ENCODE peak calls at places on chromosomes 7 and 10, in four cellular contexts. One of them, this sample, is unnamed.

GRCh38 chr7:96203781-96204180 is 118.1 kb downstream of the SLC25A13 start:
- DNase-seq in fibroblast of lung: no peak
- DNase-seq in cardiac fibroblast: no peak
- DNase-seq in heart left ventricle: no peak
- DNase-seq in this sample: no peak

GRCh38 chr7:117385340-117386124 is 41.8 kb downstream of the ASZ1 start:
- DNase-seq in fibroblast of lung: peak
- DNase-seq in cardiac fibroblast: peak
- DNase-seq in heart left ventricle: no peak
- DNase-seq in this sample: peak

GRCh38 chr7:129332354-129333056 is 101.7 kb upstream of the STRIP2 start:
- DNase-seq in fibroblast of lung: peak
- DNase-seq in cardiac fibroblast: peak
- DNase-seq in heart left ventricle: no peak
- DNase-seq in this sample: peak

GRCh38 chr10:85612378-85612775 is 754.2 kb downstream of the GRID1 start:
- DNase-seq in fibroblast of lung: no peak
- DNase-seq in cardiac fibroblast: no peak
- DNase-seq in heart left ventricle: no peak
- DNase-seq in this sample: no peak

GRCh38 chr10:58701398-58702135 is 188.9 kb downstream of the BICC1 start:
- DNase-seq in fibroblast of lung: peak
- DNase-seq in cardiac fibroblast: peak
- DNase-seq in heart left ventricle: no peak
- DNase-seq in this sample: peak

GRCh38 chr10:121089434-121089833 is 238.3 kb downstream of the WDR11 start:
- DNase-seq in fibroblast of lung: no peak
- DNase-seq in cardiac fibroblast: no peak
- DNase-seq in heart left ventricle: no peak
- DNase-seq in this sample: no peak

GRCh38 chr7:235576-236395 is 43.4 kb downstream of the FAM20C start:
- DNase-seq in fibroblast of lung: peak
- DNase-seq in cardiac fibroblast: no peak
- DNase-seq in heart left ventricle: peak
- DNase-seq in this sample: no peak

GRCh38 chr10:59108886-59109288 is 67.6 kb upstream of the PHYHIPL start:
- DNase-seq in fibroblast of lung: no peak
- DNase-seq in cardiac fibroblast: no peak
- DNase-seq in heart left ventricle: no peak
- DNase-seq in this sample: no peak

GRCh38 chr10:100349672-100350071 is 2.6 kb downstream of the SCD start:
- DNase-seq in fibroblast of lung: no peak
- DNase-seq in cardiac fibroblast: no peak
- DNase-seq in heart left ventricle: no peak
- DNase-seq in this sample: no peak

GRCh38 chr10:103512591-103513382 is 19.3 kb downstream of the NEURL1 start:
- DNase-seq in fibroblast of lung: no peak
- DNase-seq in cardiac fibroblast: no peak
- DNase-seq in heart left ventricle: no peak
- DNase-seq in this sample: no peak

GRCh38 chr7:55538538-55538937 is 33.8 kb downstream of the VOPP1 start:
- DNase-seq in fibroblast of lung: peak
- DNase-seq in cardiac fibroblast: peak
- DNase-seq in heart left ventricle: no peak
- DNase-seq in this sample: peak

GRCh38 chr7:150351587-150352194 is 10.3 kb upstream of the RARRES2 start:
- DNase-seq in fibroblast of lung: peak
- DNase-seq in cardiac fibroblast: no peak
- DNase-seq in heart left ventricle: no peak
- DNase-seq in this sample: no peak

GRCh38 chr10:124322191-124322980 is 96.3 kb downstream of the OAT start:
- DNase-seq in fibroblast of lung: no peak
- DNase-seq in cardiac fibroblast: no peak
- DNase-seq in heart left ventricle: no peak
- DNase-seq in this sample: no peak

GRCh38 chr7:157759246-157759805 is 422.5 kb downstream of the DNAJB6 start:
- DNase-seq in fibroblast of lung: no peak
- DNase-seq in cardiac fibroblast: no peak
- DNase-seq in heart left ventricle: peak
- DNase-seq in this sample: no peak

GRCh38 chr7:122887198-122887597 is 938 bp upstream of the CADPS2 start:
- DNase-seq in fibroblast of lung: peak
- DNase-seq in cardiac fibroblast: peak
- DNase-seq in heart left ventricle: peak
- DNase-seq in this sample: peak

GRCh38 chr7:2383543-2384274 is 19.7 kb upstream of the CHST12 start:
- DNase-seq in fibroblast of lung: no peak
- DNase-seq in cardiac fibroblast: no peak
- DNase-seq in heart left ventricle: no peak
- DNase-seq in this sample: no peak

GRCh38 chr10:88066319-88066718 is 202.9 kb downstream of the PTEN start:
- DNase-seq in fibroblast of lung: no peak
- DNase-seq in cardiac fibroblast: no peak
- DNase-seq in heart left ventricle: no peak
- DNase-seq in this sample: no peak

GRCh38 chr7:95395755-95396135 is 430 bp downstream of the PON3 start:
- DNase-seq in fibroblast of lung: no peak
- DNase-seq in cardiac fibroblast: no peak
- DNase-seq in heart left ventricle: no peak
- DNase-seq in this sample: no peak

GRCh38 chr10:61877882-61878281 is 23.6 kb upstream of the ARID5B start:
- DNase-seq in fibroblast of lung: peak
- DNase-seq in cardiac fibroblast: no peak
- DNase-seq in heart left ventricle: no peak
- DNase-seq in this sample: no peak

GRCh38 chr10:99768430-99769011 is 13.9 kb upstream of the ABCC2 start:
- DNase-seq in fibroblast of lung: no peak
- DNase-seq in cardiac fibroblast: no peak
- DNase-seq in heart left ventricle: no peak
- DNase-seq in this sample: no peak

GRCh38 chr7:92584953-92585352 is 5.2 kb downstream of the FAM133B start:
- DNase-seq in fibroblast of lung: peak
- DNase-seq in cardiac fibroblast: peak
- DNase-seq in heart left ventricle: no peak
- DNase-seq in this sample: no peak

GRCh38 chr7:29604702-29605101 is 41.1 kb downstream of the PRR15 start:
- DNase-seq in fibroblast of lung: no peak
- DNase-seq in cardiac fibroblast: no peak
- DNase-seq in heart left ventricle: no peak
- DNase-seq in this sample: no peak

GRCh38 chr10:119305860-119306513 is 98.6 kb downstream of the GRK5 start:
- DNase-seq in fibroblast of lung: peak
- DNase-seq in cardiac fibroblast: peak
- DNase-seq in heart left ventricle: peak
- DNase-seq in this sample: peak

GRCh38 chr10:113746188-113746950 is 5.1 kb upstream of the PLEKHS1 start:
- DNase-seq in fibroblast of lung: no peak
- DNase-seq in cardiac fibroblast: peak
- DNase-seq in heart left ventricle: no peak
- DNase-seq in this sample: no peak

GRCh38 chr10:132876967-132877366 is 65.4 kb downstream of the CFAP46 start:
- DNase-seq in fibroblast of lung: no peak
- DNase-seq in cardiac fibroblast: no peak
- DNase-seq in heart left ventricle: no peak
- DNase-seq in this sample: no peak

GRCh38 chr7:90824386-90825307 is 228.5 kb downstream of the CDK14 start:
- DNase-seq in fibroblast of lung: peak
- DNase-seq in cardiac fibroblast: peak
- DNase-seq in heart left ventricle: no peak
- DNase-seq in this sample: peak

GRCh38 chr10:2870654-2871053 is 196.7 kb upstream of the PFKP start:
- DNase-seq in fibroblast of lung: no peak
- DNase-seq in cardiac fibroblast: no peak
- DNase-seq in heart left ventricle: no peak
- DNase-seq in this sample: no peak

GRCh38 chr7:133064082-133064825 is 17.6 kb downstream of the CHCHD3 start:
- DNase-seq in fibroblast of lung: no peak
- DNase-seq in cardiac fibroblast: peak
- DNase-seq in heart left ventricle: no peak
- DNase-seq in this sample: no peak

GRCh38 chr10:21993360-21994001 is 10.0 kb downstream of the DNAJC1 start:
- DNase-seq in fibroblast of lung: peak
- DNase-seq in cardiac fibroblast: peak
- DNase-seq in heart left ventricle: no peak
- DNase-seq in this sample: peak

GRCh38 chr7:1810961-1811849 is 141.1 kb downstream of the ELFN1 start:
- DNase-seq in fibroblast of lung: peak
- DNase-seq in cardiac fibroblast: peak
- DNase-seq in heart left ventricle: no peak
- DNase-seq in this sample: no peak

GRCh38 chr10:14573666-14574261 is 200.9 kb downstream of the FAM107B start:
- DNase-seq in fibroblast of lung: peak
- DNase-seq in cardiac fibroblast: peak
- DNase-seq in heart left ventricle: no peak
- DNase-seq in this sample: peak

GRCh38 chr7:101614939-101615302 is 14.2 kb downstream of the MYL10 start:
- DNase-seq in fibroblast of lung: no peak
- DNase-seq in cardiac fibroblast: peak
- DNase-seq in heart left ventricle: no peak
- DNase-seq in this sample: peak

GRCh38 chr7:7696458-7697119 is 21.8 kb downstream of the RPA3 start:
- DNase-seq in fibroblast of lung: peak
- DNase-seq in cardiac fibroblast: no peak
- DNase-seq in heart left ventricle: no peak
- DNase-seq in this sample: peak

GRCh38 chr10:32956365-32957197 is 1.4 kb downstream of the ITGB1 start:
- DNase-seq in fibroblast of lung: no peak
- DNase-seq in cardiac fibroblast: no peak
- DNase-seq in heart left ventricle: no peak
- DNase-seq in this sample: no peak

GRCh38 chr10:6647811-6648526 is 67.9 kb upstream of the PRKCQ start:
- DNase-seq in fibroblast of lung: peak
- DNase-seq in cardiac fibroblast: no peak
- DNase-seq in heart left ventricle: no peak
- DNase-seq in this sample: peak

GRCh38 chr7:81248420-81248819 is 329.6 kb upstream of the SEMA3C start:
- DNase-seq in fibroblast of lung: no peak
- DNase-seq in cardiac fibroblast: no peak
- DNase-seq in heart left ventricle: no peak
- DNase-seq in this sample: peak

GRCh38 chr10:106866244-106866845 is 298.2 kb downstream of the SORCS1 start:
- DNase-seq in fibroblast of lung: no peak
- DNase-seq in cardiac fibroblast: no peak
- DNase-seq in heart left ventricle: no peak
- DNase-seq in this sample: no peak
- TF ChIP-seq CTCF in fibroblast of lung: no peak
- TF ChIP-seq CTCF in cardiac fibroblast: no peak
- TF ChIP-seq CTCF in heart left ventricle: no peak
- TF ChIP-seq CTCF in this sample: no peak

GRCh38 chr10:23530079-23530478 is 91.2 kb downstream of the OTUD1 start:
- DNase-seq in fibroblast of lung: peak
- DNase-seq in cardiac fibroblast: peak
- DNase-seq in heart left ventricle: no peak
- DNase-seq in this sample: no peak
- TF ChIP-seq CTCF in fibroblast of lung: no peak
- TF ChIP-seq CTCF in cardiac fibroblast: peak
- TF ChIP-seq CTCF in heart left ventricle: peak
- TF ChIP-seq CTCF in this sample: peak

GRCh38 chr7:73520673-73521635 is 1.1 kb downstream of the BAZ1B start:
- DNase-seq in fibroblast of lung: peak
- DNase-seq in cardiac fibroblast: peak
- DNase-seq in heart left ventricle: no peak
- DNase-seq in this sample: peak

GRCh38 chr7:73518470-73518869 is 3.6 kb downstream of the BAZ1B start:
- DNase-seq in fibroblast of lung: no peak
- DNase-seq in cardiac fibroblast: no peak
- DNase-seq in heart left ventricle: no peak
- DNase-seq in this sample: no peak

GRCh38 chr7:73519867-73520672 is 2.0 kb downstream of the BAZ1B start:
- DNase-seq in fibroblast of lung: no peak
- DNase-seq in cardiac fibroblast: peak
- DNase-seq in heart left ventricle: no peak
- DNase-seq in this sample: peak

GRCh38 chr7:73521636-73522080 is 435 bp downstream of the BAZ1B start:
- DNase-seq in fibroblast of lung: no peak
- DNase-seq in cardiac fibroblast: no peak
- DNase-seq in heart left ventricle: no peak
- DNase-seq in this sample: no peak

DNA sequence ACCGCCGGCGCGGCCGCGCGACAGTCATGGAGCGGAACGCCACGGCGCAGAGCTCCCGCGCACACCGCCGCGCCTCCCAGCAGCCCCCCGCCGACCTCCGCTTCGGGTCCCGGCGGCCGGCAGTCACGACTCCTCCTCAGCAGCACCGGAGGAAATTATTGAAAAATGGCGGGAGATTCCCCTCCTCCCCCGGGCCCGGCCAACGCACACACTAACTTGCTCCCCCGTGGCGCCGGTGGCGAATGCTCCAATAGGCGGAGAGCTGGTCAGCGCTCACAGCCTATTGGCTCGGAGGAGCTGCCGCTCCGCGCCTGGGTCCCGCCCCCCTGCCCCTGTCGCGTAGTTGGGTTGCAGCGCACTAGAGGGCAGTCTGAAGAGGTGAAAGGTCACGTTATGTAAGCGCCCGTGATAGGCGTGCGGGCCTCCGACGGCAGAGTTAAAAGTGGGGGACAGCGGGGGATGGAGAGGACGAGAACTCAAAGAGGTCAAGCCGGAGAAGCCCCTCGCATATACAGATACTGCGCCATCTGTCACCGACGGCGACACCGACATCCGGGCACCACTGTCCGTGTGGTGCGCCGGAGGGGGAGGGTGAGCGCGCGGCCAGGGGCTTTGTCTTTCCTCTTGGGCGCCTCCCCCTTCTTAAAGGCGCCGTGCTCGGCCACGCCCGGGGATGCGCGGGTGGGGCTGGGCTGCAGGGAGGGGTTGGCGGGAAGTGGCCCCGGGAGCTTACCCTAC is at the start of gene BAZ1B:
- DNase-seq in fibroblast of lung: peak
- DNase-seq in cardiac fibroblast: peak
- DNase-seq in heart left ventricle: peak
- DNase-seq in this sample: peak
- TF ChIP-seq CTCF in fibroblast of lung: no peak
- TF ChIP-seq CTCF in cardiac fibroblast: peak
- TF ChIP-seq CTCF in heart left ventricle: peak
- TF ChIP-seq CTCF in this sample: peak

DNA sequence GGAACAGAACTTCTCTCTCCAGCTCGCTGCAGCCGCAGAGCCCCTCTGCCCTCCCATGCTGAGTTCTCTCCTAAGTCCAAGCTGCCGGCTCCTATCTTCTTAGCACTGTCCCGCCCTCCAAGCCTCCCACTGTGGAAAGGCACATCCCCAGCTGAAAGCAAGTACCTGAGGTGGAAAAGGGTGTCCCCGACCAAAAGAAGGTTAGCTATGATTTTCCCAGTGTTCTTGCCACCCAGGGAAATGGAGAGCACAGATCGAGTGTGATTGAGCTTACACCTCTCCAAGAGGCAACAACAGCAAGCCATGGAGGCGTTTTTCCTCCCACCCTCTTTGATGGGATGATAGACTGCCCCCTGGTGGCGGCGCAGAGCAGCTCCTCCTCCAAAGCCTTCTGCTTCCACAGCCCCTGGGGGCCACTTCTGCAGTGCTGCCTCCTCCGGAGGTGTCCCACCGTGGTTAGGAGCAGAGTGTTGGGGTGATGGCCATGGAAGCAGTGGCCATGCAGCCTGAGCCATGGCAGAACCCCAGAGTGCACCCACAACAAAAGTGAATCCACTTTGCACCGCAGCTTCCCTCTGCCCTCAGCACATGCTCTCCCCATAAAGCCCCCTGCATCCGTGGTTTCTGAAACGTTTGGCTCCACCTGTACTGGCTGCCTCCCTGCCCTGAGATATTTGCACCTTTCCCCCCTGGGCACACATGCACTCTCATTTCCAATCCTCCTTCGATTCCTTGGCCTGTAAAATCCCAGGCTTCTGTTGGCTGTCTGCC is 143.1 kb upstream of the STK17A start:
- DNase-seq in fibroblast of lung: peak
- DNase-seq in cardiac fibroblast: peak
- DNase-seq in heart left ventricle: no peak
- DNase-seq in this sample: peak
- TF ChIP-seq CTCF in fibroblast of lung: peak
- TF ChIP-seq CTCF in cardiac fibroblast: peak
- TF ChIP-seq CTCF in heart left ventricle: peak
- TF ChIP-seq CTCF in this sample: peak

This sample was measured in MCF 10A.